ENCODE peak calls at places on chromosomes 1 and 21, in eight cellular contexts. P, X, T, J, F, K, E and W are unnamed samples.

GRCh38 chr21:37849703-37850102 is 66.6 kb downstream of the KCNJ6 start:
- DNase-seq in K (no peak), P (no peak), F (peak; percentile 82), X (no peak), J (no peak), T (no peak), E (no peak), W (peak; percentile 85)

GRCh38 chr1:74534241-74534640 is 21.8 kb upstream of the LRRC53 start:
- DNase-seq in J (no peak), P (no peak), K (no peak), T (no peak), E (no peak), F (peak; percentile 74), X (no peak), W (peak; percentile 47)

GRCh38 chr1:18452550-18452949 is 28.2 kb upstream of the KLHDC7A start:
- DNase-seq in E (no peak), K (no peak), P (no peak), F (no peak), J (no peak), T (no peak), X (no peak), W (no peak)

GRCh38 chr1:118986839-118987430 is 1.2 kb downstream of the TBX15 start:
- DNase-seq in T (no peak), K (no peak), X (no peak), P (no peak), J (no peak), F (no peak), E (no peak), W (peak; percentile 71)

GRCh38 chr1:76901158-76901767 is 34.0 kb downstream of the ST6GALNAC5 start:
- DNase-seq in K (peak; percentile 12), F (peak; percentile 50), P (peak; percentile 11), T (no peak), E (no peak), J (no peak), X (peak; percentile 7), W (peak; percentile 60)

GRCh38 chr1:24724345-24725208 is 20.7 kb upstream of the CLIC4 start:
- DNase-seq in J (no peak), T (no peak), X (no peak), E (no peak), F (peak; percentile 45), P (no peak), K (no peak), W (peak; percentile 54)

GRCh38 chr21:44893948-44894656 is 20.6 kb upstream of the PTTG1IP start:
- DNase-seq in J (no peak), K (no peak), F (no peak), E (no peak), T (no peak), P (no peak), X (no peak), W (no peak)

GRCh38 chr1:44483089-44483488 is 78.0 kb downstream of the RNF220 start:
- DNase-seq in P (no peak), E (no peak), T (no peak), X (no peak), J (no peak), K (no peak), F (no peak), W (no peak)

GRCh38 chr21:41651830-41652229 is 115.0 kb downstream of the RIPK4 start:
- DNase-seq in P (no peak), X (no peak), K (no peak), T (no peak), J (no peak), F (peak; percentile 34), E (no peak), W (no peak)

GRCh38 chr1:50858761-50859160 is 101.3 kb downstream of the FAF1 start:
- DNase-seq in K (no peak), T (no peak), F (no peak), E (no peak), X (no peak), J (no peak), P (no peak), W (no peak)

GRCh38 chr1:86846166-86846647 is 67.7 kb downstream of the SELENOF start:
- DNase-seq in T (no peak), F (peak; percentile 60), X (no peak), P (no peak), E (no peak), K (no peak), J (no peak), W (peak; percentile 75)

GRCh38 chr1:228963795-228964177 is 228.5 kb downstream of the RHOU start:
- DNase-seq in P (no peak), X (no peak), E (no peak), T (peak; percentile 28), F (no peak), K (no peak), J (no peak), W (no peak)

GRCh38 chr1:1606232-1606631 is 6.3 kb upstream of the FNDC10 start:
- DNase-seq in P (no peak), E (no peak), F (no peak), X (no peak), T (no peak), K (no peak), J (no peak), W (no peak)

GRCh38 chr21:46366561-46366960 is 42.6 kb downstream of the PCNT start:
- DNase-seq in E (no peak), J (no peak), X (no peak), P (no peak), T (no peak), K (no peak), F (no peak), W (no peak)

GRCh38 chr1:232620356-232620841 is 9.5 kb downstream of the SIPA1L2 start:
- DNase-seq in J (no peak), K (no peak), P (no peak), T (peak; percentile 65), X (no peak), F (peak; percentile 30), E (no peak), W (no peak)

GRCh38 chr1:33586111-33586510 is 113.7 kb downstream of the ZSCAN20 start:
- DNase-seq in F (no peak), K (no peak), E (no peak), J (no peak), X (no peak), P (no peak), T (no peak), W (peak; percentile 38)

GRCh38 chr1:19478241-19478780 is 7.0 kb downstream of the CAPZB start:
- DNase-seq in J (no peak), P (no peak), T (no peak), X (no peak), K (no peak), F (no peak), E (no peak), W (no peak)

GRCh38 chr1:111742938-111743549 is 3.8 kb upstream of the INKA2 start:
- DNase-seq in E (no peak), K (no peak), P (no peak), X (no peak), F (no peak), T (no peak), J (peak; percentile 19), W (no peak)

GRCh38 chr1:176102243-176102642 is 104.8 kb downstream of the COP1 start:
- DNase-seq in E (no peak), P (no peak), K (no peak), T (no peak), J (no peak), X (no peak), F (peak; percentile 22), W (peak; percentile 17)

GRCh38 chr1:20587639-20588017 is 1.3 kb upstream of the CDA start:
- DNase-seq in E (no peak), P (no peak), K (no peak), F (peak; percentile 75), X (no peak), T (no peak), J (no peak), W (no peak)